ENCODE peak calls at places on chromosomes 13 and 19, in eight cellular contexts. P is neural progenitor cell, H is bronchial epithelial cell, T is fibroblast of lung, Q is Peyer's patch, I is nephron progenitor cell, X is dorsolateral prefrontal cortex, N is hepatocyte. B is an unnamed sample.

GRCh38 chr13:77337159-77337558 is 10.3 kb upstream of the MYCBP2 start:
- DNase-seq in P (no peak), H (no peak), T (no peak), Q (no peak), I (no peak), X (no peak), N (no peak), B (no peak)

GRCh38 chr19:3606174-3606689 is 443 bp downstream of the TBXA2R start:
- DNase-seq in P (peak), H (no peak), T (no peak), Q (peak), I (no peak), X (no peak), N (no peak), B (peak)

GRCh38 chr13:111966969-111967368 is 100.0 kb upstream of the SOX1 start:
- DNase-seq in P (no peak), H (no peak), T (no peak), Q (no peak), I (no peak), X (no peak), N (no peak), B (no peak)

GRCh38 chr19:32164384-32164992 is 180.9 kb upstream of the ZNF507 start:
- DNase-seq in P (no peak), H (no peak), T (no peak), Q (no peak), I (no peak), X (no peak), N (no peak), B (no peak)

GRCh38 chr13:56700324-56700723 is 440.4 kb upstream of the PRR20A start:
- DNase-seq in P (no peak), H (no peak), T (no peak), Q (no peak), I (no peak), X (no peak), N (no peak), B (no peak)

GRCh38 chr19:3807574-3808354 is 21.6 kb upstream of the MATK start:
- DNase-seq in P (no peak), H (no peak), T (no peak), Q (no peak), I (no peak), X (no peak), N (no peak), B (no peak)

GRCh38 chr19:48218964-48219363 is 36.7 kb downstream of the CARD8 start:
- DNase-seq in P (no peak), H (peak), T (no peak), Q (no peak), I (no peak), X (no peak), N (no peak), B (no peak)

GRCh38 chr19:50803633-50804419 is 13.6 kb downstream of the ACP4 start:
- DNase-seq in P (peak), H (no peak), T (no peak), Q (no peak), I (peak), X (no peak), N (peak), B (no peak)

GRCh38 chr19:49231804-49232203 is 74.2 kb downstream of the TRPM4 start:
- DNase-seq in P (no peak), H (no peak), T (no peak), Q (no peak), I (no peak), X (no peak), N (no peak), B (no peak)

GRCh38 chr13:77521595-77522367 is 13.7 kb upstream of the SCEL start:
- DNase-seq in P (peak), H (peak), T (no peak), Q (no peak), I (no peak), X (no peak), N (no peak), B (peak)

GRCh38 chr13:83327091-83327490 is 555.2 kb downstream of the SLITRK1 start:
- DNase-seq in P (no peak), H (no peak), T (no peak), Q (no peak), I (no peak), X (no peak), N (no peak), B (no peak)
- TF ChIP-seq CTCF in P (no peak), H (no peak), T (no peak), Q (no peak), I (no peak), X (no peak), N (no peak), B (no peak)

DNA sequence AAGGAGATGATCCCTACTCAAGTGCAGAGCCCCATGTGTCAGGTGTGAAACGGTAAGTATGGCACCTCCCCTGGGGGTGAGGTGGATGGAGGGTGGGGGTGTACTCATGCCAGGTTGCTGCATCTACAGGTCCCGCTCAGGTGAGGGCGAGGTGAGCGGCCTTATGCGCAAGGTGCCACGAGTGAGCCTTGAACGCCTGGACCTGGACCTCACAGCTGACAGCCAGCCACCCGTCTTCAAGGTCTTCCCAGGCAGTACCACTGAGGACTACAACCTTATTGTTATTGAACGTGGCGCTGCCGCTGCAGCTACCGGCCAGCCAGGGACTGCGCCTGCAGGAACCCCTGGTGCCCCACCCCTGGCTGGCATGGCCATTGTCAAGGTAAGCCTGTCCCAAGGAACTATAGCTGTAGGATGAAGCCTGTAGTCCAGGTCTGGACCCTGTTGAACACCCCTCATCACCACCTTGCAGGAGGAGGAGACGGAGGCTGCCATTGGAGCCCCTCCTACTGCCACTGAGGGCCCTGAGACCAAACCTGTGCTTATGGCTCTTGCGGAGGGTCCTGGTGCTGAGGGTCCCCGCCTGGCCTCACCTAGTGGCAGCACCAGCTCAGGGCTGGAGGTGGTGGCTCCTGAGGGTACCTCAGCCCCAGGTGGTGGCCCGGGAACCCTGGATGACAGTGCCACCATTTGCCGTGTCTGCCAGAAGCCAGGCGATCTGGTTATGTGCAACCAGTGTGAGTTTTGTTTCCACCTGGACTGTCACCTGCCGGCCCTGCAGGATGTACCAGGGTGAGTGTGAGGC is 5.2 kb downstream of the TRIM28 start:
- DNase-seq in P (no peak), H (no peak), T (no peak), Q (no peak), I (no peak), X (no peak), N (no peak), B (no peak)
- TF ChIP-seq CTCF in P (no peak), H (no peak), T (no peak), Q (no peak), I (no peak), X (no peak), N (no peak), B (no peak)

GRCh38 chr13:79060216-79060615 is 345.8 kb downstream of the RBM26 start:
- DNase-seq in P (no peak), H (peak), T (no peak), Q (no peak), I (no peak), X (no peak), N (no peak), B (no peak)
- TF ChIP-seq CTCF in P (peak), H (no peak), T (no peak), Q (no peak), I (no peak), X (no peak), N (no peak), B (no peak)

GRCh38 chr13:43963726-43964125 is 84.0 kb downstream of the LACC1 start:
- DNase-seq in P (peak), H (no peak), T (no peak), Q (no peak), I (no peak), X (no peak), N (no peak), B (no peak)
- TF ChIP-seq CTCF in P (peak), H (peak), T (no peak), Q (no peak), I (no peak), X (no peak), N (no peak), B (no peak)

GRCh38 chr13:20429682-20430081 is 96.0 kb downstream of the CRYL1 start:
- DNase-seq in P (no peak), H (no peak), T (no peak), Q (no peak), I (no peak), X (no peak), N (no peak), B (no peak)
- TF ChIP-seq CTCF in P (no peak), H (no peak), T (no peak), Q (no peak), I (no peak), X (no peak), N (no peak), B (no peak)